ENCODE peak calls at places on chromosomes 4 and X, in six cellular contexts. Z is IMR-90, M is kidney, H is PC-3, I is HCT116, L is endodermal cell. F is an unnamed sample.

GRCh38 chrX:35439692-35440091 is 358.4 kb upstream of the MAGEB16 start:
- DNase-seq in Z (no peak), M (no peak), H (no peak), I (no peak), L (no peak), F (no peak)

GRCh38 chr4:156705291-156705690 is 266.3 kb downstream of the PDGFC start:
- DNase-seq in Z (peak; percentile 47), M (no peak), H (peak; percentile 26), I (no peak), L (no peak), F (no peak)

GRCh38 chrX:51802917-51803688 is 59.9 kb downstream of the GSPT2 start:
- DNase-seq in Z (peak; percentile 67), M (no peak), H (peak; percentile 62), I (peak; percentile 60), L (peak; percentile 89), F (peak; percentile 70)

GRCh38 chr4:175070444-175070843 is 152.3 kb downstream of the ADAM29 start:
- DNase-seq in Z (no peak), M (no peak), H (peak; percentile 71), I (no peak), L (no peak), F (no peak)

GRCh38 chr4:5708829-5709680 is 696 bp upstream of the EVC2 start:
- DNase-seq in Z (no peak), M (no peak), H (no peak), I (no peak), L (peak; percentile 52), F (no peak)

GRCh38 chrX:149762696-149763614 is 10.9 kb upstream of the HSFX1 start:
- DNase-seq in Z (no peak), M (no peak), H (no peak), I (no peak), L (peak; percentile 11), F (no peak)

GRCh38 chrX:29652484-29652883 is 562.9 kb upstream of the MAGEB2 start:
- DNase-seq in Z (peak; percentile 82), M (no peak), H (peak; percentile 60), I (no peak), L (no peak), F (no peak)

GRCh38 chr4:140047017-140047640 is 106.9 kb downstream of the MAML3 start:
- DNase-seq in Z (no peak), M (no peak), H (peak; percentile 67), I (no peak), L (peak; percentile 72), F (no peak)

GRCh38 chr4:94214703-94215360 is 7.2 kb downstream of the SMARCAD1 start:
- DNase-seq in Z (no peak), M (no peak), H (no peak), I (no peak), L (no peak), F (no peak)

GRCh38 chrX:1051421-1051820 is 161.0 kb downstream of the CRLF2 start:
- DNase-seq in Z (no peak), M (no peak), H (no peak), I (no peak), L (no peak), F (no peak)

GRCh38 chr4:7760228-7760627 is 179.4 kb downstream of the AFAP1 start:
- DNase-seq in Z (no peak), M (peak; percentile 59), H (no peak), I (no peak), L (no peak), F (no peak)

DNA sequence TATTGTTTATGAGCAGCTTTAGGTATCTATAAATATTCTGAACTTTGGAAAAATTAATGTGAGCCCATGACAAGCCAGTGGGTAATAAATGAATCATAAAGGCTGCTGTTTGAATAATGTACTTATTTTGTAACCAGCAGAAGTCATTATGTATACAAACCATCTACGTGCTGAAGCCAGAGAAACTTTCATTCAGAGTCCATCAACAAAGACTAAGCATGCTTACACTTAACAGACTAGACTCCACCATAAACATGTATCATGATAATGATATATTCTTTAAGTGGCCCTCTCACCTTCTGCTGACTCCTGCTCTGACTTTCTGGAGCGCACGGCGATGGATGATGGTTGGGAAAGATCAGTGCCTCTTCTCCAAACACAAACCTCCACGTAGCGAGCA is 72.0 kb downstream of the SMARCA5 start:
- DNase-seq in Z (no peak), M (no peak), H (no peak), I (no peak), L (no peak), F (no peak)
- H3K9ac ChIP-seq in Z (no peak overlapping the region), M (no peak overlapping the region), H (no peak overlapping the region), I (no peak overlapping the region), L (no peak overlapping the region), F (no peak overlapping the region)

DNA sequence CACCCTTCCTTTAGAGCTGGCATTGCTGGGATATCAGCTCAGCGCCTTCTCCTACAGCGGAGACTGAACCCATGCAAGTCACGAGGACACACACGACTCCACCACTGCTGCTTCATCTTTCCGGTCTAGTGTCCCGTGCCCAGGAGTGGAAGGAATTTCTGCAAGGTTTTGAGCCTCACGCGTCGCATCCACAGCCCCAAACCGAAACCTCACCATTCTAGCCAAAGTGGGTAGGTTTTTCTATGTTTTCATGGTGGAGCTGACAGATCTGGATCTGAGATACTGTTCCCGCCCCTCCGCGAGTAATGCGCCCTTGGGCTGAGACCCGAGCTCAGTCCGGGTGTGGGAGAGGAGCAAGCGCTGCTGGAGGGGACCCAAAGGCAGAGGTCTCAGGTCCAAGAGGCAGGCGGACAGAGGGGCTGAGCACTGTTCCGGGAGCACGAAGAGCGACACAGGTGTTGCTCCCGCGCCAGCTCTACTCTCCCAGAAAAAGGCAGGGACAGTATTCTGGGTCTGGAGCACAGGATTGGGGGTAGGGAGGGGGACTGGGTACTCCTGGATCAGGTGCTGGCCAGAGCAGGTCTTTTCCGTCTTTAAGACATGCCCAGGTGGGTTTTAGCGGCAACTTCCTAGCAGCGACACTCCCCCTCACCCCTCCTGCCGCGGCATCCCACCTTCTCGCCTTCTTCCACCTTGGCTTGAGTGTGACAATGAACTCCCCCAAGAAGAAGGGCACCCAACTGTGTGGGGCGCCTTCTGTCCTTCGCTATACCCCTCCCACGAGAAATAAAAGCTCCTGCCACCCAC is 1.9 kb downstream of the EPHA5 start:
- DNase-seq in Z (no peak), M (peak; percentile 64), H (peak; percentile 39), I (no peak), L (peak; percentile 62), F (no peak)
- H3K4me3 ChIP-seq in Z (peak overlapping the region; percentile 10), M (peak overlapping the region; percentile 12), H (peak overlapping the region; percentile 70), I (no peak overlapping the region), L (peak overlapping the region; percentile 79), F (no peak overlapping the region)

GRCh38 chrX:134715930-134716619 is 57.8 kb upstream of the PLAC1 start:
- DNase-seq in Z (no peak), M (no peak), H (no peak), I (no peak), L (peak; percentile 56), F (no peak)

GRCh38 chrX:134714633-134715110 is 56.4 kb upstream of the PLAC1 start:
- DNase-seq in Z (no peak), M (no peak), H (no peak), I (no peak), L (no peak), F (no peak)

GRCh38 chrX:134711135-134711941 is 53.1 kb upstream of the PLAC1 start:
- DNase-seq in Z (no peak), M (no peak), H (no peak), I (no peak), L (no peak), F (no peak)

GRCh38 chrX:134713618-134714107 is 55.4 kb upstream of the PLAC1 start:
- DNase-seq in Z (no peak), M (no peak), H (no peak), I (no peak), L (no peak), F (no peak)

DNA sequence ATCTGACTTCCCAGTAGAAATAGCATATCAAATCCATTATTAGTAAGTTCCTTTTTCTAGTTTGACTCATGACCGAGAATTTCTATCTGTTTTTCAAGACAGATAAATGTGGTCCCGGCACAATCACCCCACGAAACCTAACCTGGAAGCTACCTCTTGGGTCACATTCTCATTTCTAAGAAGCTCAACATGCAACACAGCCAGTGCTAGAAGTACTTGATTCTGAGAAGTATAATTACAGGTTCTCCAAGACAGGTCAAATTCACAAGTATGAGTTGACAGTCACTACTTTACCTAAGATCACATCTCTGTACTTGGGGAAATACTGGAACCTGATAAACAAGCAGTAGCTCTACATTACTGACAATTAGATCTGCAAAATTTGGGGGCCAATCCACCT is 54.0 kb upstream of the PLAC1 start:
- DNase-seq in Z (no peak), M (no peak), H (no peak), I (no peak), L (no peak), F (no peak)
- H3K9ac ChIP-seq in Z (no peak overlapping the region), M (no peak overlapping the region), H (no peak overlapping the region), I (no peak overlapping the region), L (no peak overlapping the region), F (no peak overlapping the region)

DNA sequence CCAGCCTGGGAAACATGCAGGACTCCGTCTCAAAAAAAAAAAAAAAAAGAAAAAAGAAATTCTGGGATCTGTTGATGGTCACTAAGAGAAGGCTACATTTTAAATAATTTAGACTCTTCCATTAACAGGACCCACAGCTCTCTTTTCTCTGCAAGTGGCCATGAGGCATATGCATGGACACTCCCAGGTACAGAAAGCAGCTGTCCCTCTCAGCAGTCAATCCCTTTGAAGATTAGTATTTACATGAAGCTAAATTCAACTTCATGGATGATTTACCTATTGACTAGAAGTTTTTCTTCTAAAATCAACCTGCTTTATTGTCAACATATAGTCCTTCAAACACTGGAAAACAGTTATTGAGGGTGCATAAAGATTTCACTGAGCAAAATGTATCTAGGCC is 139.9 kb downstream of the CPEB2 start:
- DNase-seq in Z (no peak), M (no peak), H (no peak), I (no peak), L (no peak), F (no peak)
- H3K4me3 ChIP-seq in Z (no peak overlapping the region), M (no peak overlapping the region), H (no peak overlapping the region), I (no peak overlapping the region), L (no peak overlapping the region), F (no peak overlapping the region)

GRCh38 chrX:2384486-2384885 is 116.3 kb downstream of the DHRSX start:
- DNase-seq in Z (no peak), M (no peak), H (no peak), I (no peak), L (no peak), F (no peak)
- H3K9ac ChIP-seq in Z (no peak overlapping the region), M (no peak overlapping the region), H (no peak overlapping the region), I (no peak overlapping the region), L (no peak overlapping the region), F (no peak overlapping the region)

GRCh38 chr4:182835006-182835740 is 82.0 kb downstream of the DCTD start:
- DNase-seq in Z (no peak), M (no peak), H (no peak), I (no peak), L (peak; percentile 72), F (no peak)
- H3K4me3 ChIP-seq in Z (no peak overlapping the region), M (no peak overlapping the region), H (no peak overlapping the region), I (no peak overlapping the region), L (no peak overlapping the region), F (no peak overlapping the region)

GRCh38 chrX:97609357-97609756 is 725.6 kb downstream of the RPA4 start:
- DNase-seq in Z (no peak), M (no peak), H (no peak), I (no peak), L (no peak), F (no peak)

GRCh38 chrX:97602465-97603258 is 719.0 kb downstream of the RPA4 start:
- DNase-seq in Z (no peak), M (no peak), H (no peak), I (no peak), L (no peak), F (no peak)

GRCh38 chrX:97609938-97610337 is 726.2 kb downstream of the RPA4 start:
- DNase-seq in Z (no peak), M (no peak), H (no peak), I (no peak), L (no peak), F (no peak)

GRCh38 chrX:97605271-97605670 is 721.6 kb downstream of the RPA4 start:
- DNase-seq in Z (no peak), M (no peak), H (no peak), I (no peak), L (no peak), F (no peak)
- H3K9ac ChIP-seq in Z (no peak overlapping the region), M (no peak overlapping the region), H (no peak overlapping the region), I (no peak overlapping the region), L (no peak overlapping the region), F (no peak overlapping the region)

F was measured in MM.1S.